ENCODE peak calls at places on chromosomes 4 and X, in ten cellular contexts. One of them, this sample, is unnamed.

GRCh38 chrX:129653985-129654651 is 638 bp downstream of the APLN start:
- DNase-seq in upper lobe of left lung: no peak
- DNase-seq in HL-60: peak
- DNase-seq in HCT116: no peak
- DNase-seq in sigmoid colon: no peak
- DNase-seq in Panc1: no peak
- DNase-seq in esophagus muscularis mucosa: peak
- DNase-seq in stomach: peak
- DNase-seq in suprapubic skin: no peak
- DNase-seq in breast epithelium: no peak
- DNase-seq in this sample: no peak

GRCh38 chrX:17967888-17968287 is 106.8 kb upstream of the RAI2 start:
- DNase-seq in HCT116: no peak
- DNase-seq in breast epithelium: no peak
- DNase-seq in HL-60: no peak
- DNase-seq in stomach: peak
- DNase-seq in suprapubic skin: no peak
- DNase-seq in esophagus muscularis mucosa: no peak
- DNase-seq in Panc1: no peak
- DNase-seq in upper lobe of left lung: peak
- DNase-seq in sigmoid colon: no peak
- DNase-seq in this sample: no peak

GRCh38 chrX:15292861-15293260 is 22.6 kb downstream of the ASB11 start:
- DNase-seq in HCT116: no peak
- DNase-seq in stomach: no peak
- DNase-seq in upper lobe of left lung: no peak
- DNase-seq in HL-60: no peak
- DNase-seq in esophagus muscularis mucosa: no peak
- DNase-seq in suprapubic skin: no peak
- DNase-seq in breast epithelium: no peak
- DNase-seq in Panc1: no peak
- DNase-seq in sigmoid colon: no peak
- DNase-seq in this sample: no peak

GRCh38 chrX:21373637-21374162 is 518 bp upstream of the CNKSR2 start:
- DNase-seq in HCT116: no peak
- DNase-seq in sigmoid colon: no peak
- DNase-seq in suprapubic skin: no peak
- DNase-seq in Panc1: no peak
- DNase-seq in upper lobe of left lung: no peak
- DNase-seq in breast epithelium: no peak
- DNase-seq in stomach: no peak
- DNase-seq in HL-60: no peak
- DNase-seq in esophagus muscularis mucosa: no peak
- DNase-seq in this sample: no peak

GRCh38 chr4:166989886-166990285 is 244.4 kb downstream of the SPOCK3 start:
- DNase-seq in breast epithelium: no peak
- DNase-seq in suprapubic skin: no peak
- DNase-seq in HL-60: no peak
- DNase-seq in HCT116: no peak
- DNase-seq in upper lobe of left lung: no peak
- DNase-seq in esophagus muscularis mucosa: no peak
- DNase-seq in Panc1: no peak
- DNase-seq in stomach: no peak
- DNase-seq in sigmoid colon: no peak
- DNase-seq in this sample: no peak

GRCh38 chr4:125316781-125317525 is 2.2 kb downstream of the FAT4 start:
- DNase-seq in Panc1: no peak
- DNase-seq in breast epithelium: no peak
- DNase-seq in suprapubic skin: peak
- DNase-seq in esophagus muscularis mucosa: no peak
- DNase-seq in stomach: peak
- DNase-seq in HCT116: no peak
- DNase-seq in upper lobe of left lung: no peak
- DNase-seq in HL-60: no peak
- DNase-seq in sigmoid colon: peak
- DNase-seq in this sample: peak

GRCh38 chr4:91826186-91826585 is 477.6 kb upstream of the GRID2 start:
- DNase-seq in Panc1: no peak
- DNase-seq in breast epithelium: no peak
- DNase-seq in suprapubic skin: no peak
- DNase-seq in HL-60: no peak
- DNase-seq in HCT116: no peak
- DNase-seq in stomach: no peak
- DNase-seq in upper lobe of left lung: no peak
- DNase-seq in esophagus muscularis mucosa: no peak
- DNase-seq in sigmoid colon: no peak
- DNase-seq in this sample: no peak

GRCh38 chr4:21973850-21974249 is 25.3 kb upstream of the KCNIP4 start:
- DNase-seq in breast epithelium: no peak
- DNase-seq in upper lobe of left lung: no peak
- DNase-seq in suprapubic skin: no peak
- DNase-seq in HCT116: no peak
- DNase-seq in stomach: no peak
- DNase-seq in HL-60: no peak
- DNase-seq in Panc1: no peak
- DNase-seq in esophagus muscularis mucosa: no peak
- DNase-seq in sigmoid colon: no peak
- DNase-seq in this sample: no peak

GRCh38 chrX:53280703-53281320 is 572 bp downstream of the IQSEC2 start:
- DNase-seq in esophagus muscularis mucosa: no peak
- DNase-seq in stomach: no peak
- DNase-seq in HL-60: no peak
- DNase-seq in breast epithelium: no peak
- DNase-seq in upper lobe of left lung: no peak
- DNase-seq in Panc1: no peak
- DNase-seq in suprapubic skin: no peak
- DNase-seq in sigmoid colon: peak
- DNase-seq in HCT116: no peak
- DNase-seq in this sample: no peak

GRCh38 chr4:133145241-133145640 is 3.9 kb upstream of the PCDH10 start:
- DNase-seq in HCT116: no peak
- DNase-seq in sigmoid colon: no peak
- DNase-seq in stomach: no peak
- DNase-seq in Panc1: no peak
- DNase-seq in esophagus muscularis mucosa: no peak
- DNase-seq in HL-60: no peak
- DNase-seq in suprapubic skin: no peak
- DNase-seq in breast epithelium: no peak
- DNase-seq in upper lobe of left lung: no peak
- DNase-seq in this sample: no peak

GRCh38 chr4:83369825-83370639 is 35.4 kb upstream of the HPSE start:
- DNase-seq in esophagus muscularis mucosa: no peak
- DNase-seq in sigmoid colon: no peak
- DNase-seq in stomach: no peak
- DNase-seq in HL-60: peak
- DNase-seq in upper lobe of left lung: no peak
- DNase-seq in suprapubic skin: no peak
- DNase-seq in breast epithelium: no peak
- DNase-seq in HCT116: no peak
- DNase-seq in Panc1: no peak
- DNase-seq in this sample: no peak

GRCh38 chrX:118978451-118978850 is 4.0 kb downstream of the LONRF3 start:
- DNase-seq in Panc1: no peak
- DNase-seq in breast epithelium: no peak
- DNase-seq in stomach: no peak
- DNase-seq in HL-60: peak
- DNase-seq in upper lobe of left lung: peak
- DNase-seq in esophagus muscularis mucosa: no peak
- DNase-seq in sigmoid colon: no peak
- DNase-seq in HCT116: no peak
- DNase-seq in suprapubic skin: no peak
- DNase-seq in this sample: no peak

GRCh38 chr4:155322782-155323181 is 54.0 kb downstream of the MAP9 start:
- DNase-seq in sigmoid colon: no peak
- DNase-seq in breast epithelium: no peak
- DNase-seq in stomach: no peak
- DNase-seq in upper lobe of left lung: no peak
- DNase-seq in Panc1: no peak
- DNase-seq in HCT116: no peak
- DNase-seq in HL-60: no peak
- DNase-seq in suprapubic skin: no peak
- DNase-seq in esophagus muscularis mucosa: no peak
- DNase-seq in this sample: no peak

GRCh38 chrX:23381688-23382087 is 47.0 kb downstream of the PTCHD1 start:
- DNase-seq in esophagus muscularis mucosa: no peak
- DNase-seq in sigmoid colon: no peak
- DNase-seq in HCT116: no peak
- DNase-seq in HL-60: no peak
- DNase-seq in stomach: no peak
- DNase-seq in upper lobe of left lung: no peak
- DNase-seq in suprapubic skin: no peak
- DNase-seq in breast epithelium: no peak
- DNase-seq in Panc1: no peak
- DNase-seq in this sample: no peak
- TF ChIP-seq POLR2AphosphoS5 in esophagus muscularis mucosa: no peak
- TF ChIP-seq POLR2AphosphoS5 in sigmoid colon: no peak
- TF ChIP-seq POLR2AphosphoS5 in HCT116: no peak
- TF ChIP-seq POLR2AphosphoS5 in HL-60: no peak
- TF ChIP-seq POLR2AphosphoS5 in stomach: no peak
- TF ChIP-seq POLR2AphosphoS5 in upper lobe of left lung: no peak
- TF ChIP-seq POLR2AphosphoS5 in suprapubic skin: no peak
- TF ChIP-seq POLR2AphosphoS5 in breast epithelium: no peak
- TF ChIP-seq POLR2AphosphoS5 in Panc1: no peak
- TF ChIP-seq POLR2AphosphoS5 in this sample: no peak

GRCh38 chrX:9880237-9880636 is 86.9 kb upstream of the CLDN34 start:
- DNase-seq in HL-60: no peak
- DNase-seq in breast epithelium: no peak
- DNase-seq in Panc1: no peak
- DNase-seq in stomach: no peak
- DNase-seq in suprapubic skin: no peak
- DNase-seq in upper lobe of left lung: no peak
- DNase-seq in sigmoid colon: no peak
- DNase-seq in esophagus muscularis mucosa: no peak
- DNase-seq in HCT116: no peak
- DNase-seq in this sample: no peak
- H3K4me3 ChIP-seq in HL-60: no peak
- H3K4me3 ChIP-seq in breast epithelium: no peak
- H3K4me3 ChIP-seq in Panc1: no peak
- H3K4me3 ChIP-seq in stomach: no peak
- H3K4me3 ChIP-seq in suprapubic skin: no peak
- H3K4me3 ChIP-seq in upper lobe of left lung: no peak
- H3K4me3 ChIP-seq in sigmoid colon: no peak
- H3K4me3 ChIP-seq in esophagus muscularis mucosa: no peak
- H3K4me3 ChIP-seq in HCT116: no peak
- H3K4me3 ChIP-seq in this sample: no peak

GRCh38 chr4:182143086-182143821 is 99.9 kb upstream of the TENM3 start:
- DNase-seq in stomach: no peak
- DNase-seq in HL-60: no peak
- DNase-seq in esophagus muscularis mucosa: no peak
- DNase-seq in breast epithelium: no peak
- DNase-seq in suprapubic skin: no peak
- DNase-seq in sigmoid colon: no peak
- DNase-seq in Panc1: no peak
- DNase-seq in HCT116: no peak
- DNase-seq in upper lobe of left lung: no peak
- DNase-seq in this sample: no peak

GRCh38 chr4:182144621-182145359 is 98.4 kb upstream of the TENM3 start:
- DNase-seq in upper lobe of left lung: no peak
- DNase-seq in Panc1: no peak
- DNase-seq in stomach: no peak
- DNase-seq in suprapubic skin: no peak
- DNase-seq in HL-60: no peak
- DNase-seq in esophagus muscularis mucosa: no peak
- DNase-seq in HCT116: no peak
- DNase-seq in breast epithelium: no peak
- DNase-seq in sigmoid colon: no peak
- DNase-seq in this sample: no peak

GRCh38 chr4:182145360-182145905 is 97.8 kb upstream of the TENM3 start:
- DNase-seq in Panc1: no peak
- DNase-seq in sigmoid colon: no peak
- DNase-seq in stomach: no peak
- DNase-seq in HCT116: no peak
- DNase-seq in upper lobe of left lung: no peak
- DNase-seq in esophagus muscularis mucosa: no peak
- DNase-seq in suprapubic skin: no peak
- DNase-seq in breast epithelium: no peak
- DNase-seq in HL-60: no peak
- DNase-seq in this sample: no peak

GRCh38 chr4:182142146-182143085 is 100.8 kb upstream of the TENM3 start:
- DNase-seq in suprapubic skin: no peak
- DNase-seq in stomach: no peak
- DNase-seq in HL-60: no peak
- DNase-seq in breast epithelium: no peak
- DNase-seq in upper lobe of left lung: no peak
- DNase-seq in HCT116: no peak
- DNase-seq in esophagus muscularis mucosa: no peak
- DNase-seq in sigmoid colon: no peak
- DNase-seq in Panc1: no peak
- DNase-seq in this sample: no peak

DNA sequence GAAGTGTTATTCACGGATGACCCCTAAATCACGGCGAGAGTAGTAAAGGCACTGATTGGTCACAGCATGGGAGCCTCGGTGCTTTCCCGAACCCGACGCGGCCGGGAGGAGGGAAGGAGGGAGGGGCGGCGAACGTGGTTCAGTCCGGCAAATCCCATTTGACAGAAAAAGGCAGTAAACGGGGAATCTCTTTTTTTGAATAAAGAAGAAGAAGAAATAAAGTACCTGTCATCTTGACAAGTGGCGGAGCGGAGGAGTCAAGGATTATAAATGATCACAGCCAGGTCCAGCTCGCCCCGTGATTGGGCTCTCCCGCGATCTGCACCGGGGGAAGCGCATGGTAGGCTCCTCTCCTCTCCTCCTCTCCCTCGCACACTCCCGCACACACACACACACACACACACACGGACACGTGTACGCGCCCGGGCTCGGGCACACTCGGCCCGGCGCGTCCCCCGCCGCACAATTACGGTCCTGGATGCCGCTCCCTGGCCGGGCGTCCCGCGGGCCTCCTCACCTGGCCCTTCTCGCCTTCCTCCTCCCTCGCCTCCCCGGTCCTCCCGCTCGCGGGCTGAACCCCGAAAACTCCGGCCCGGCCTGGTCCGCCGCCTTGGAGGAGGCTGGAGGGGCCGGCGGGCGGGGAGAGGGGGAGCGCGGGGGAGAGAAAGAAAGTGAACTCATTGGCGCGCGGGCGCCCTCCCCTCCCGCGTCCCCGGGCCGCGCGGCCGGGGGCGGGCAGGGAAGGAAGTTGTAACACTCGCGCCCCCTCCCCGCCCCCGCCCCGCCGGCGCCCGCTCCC is 99.2 kb upstream of the TENM3 start:
- DNase-seq in sigmoid colon: no peak
- DNase-seq in esophagus muscularis mucosa: no peak
- DNase-seq in HL-60: no peak
- DNase-seq in stomach: no peak
- DNase-seq in suprapubic skin: no peak
- DNase-seq in Panc1: no peak
- DNase-seq in upper lobe of left lung: no peak
- DNase-seq in HCT116: no peak
- DNase-seq in breast epithelium: no peak
- DNase-seq in this sample: no peak
- TF ChIP-seq POLR2AphosphoS5 in sigmoid colon: no peak
- TF ChIP-seq POLR2AphosphoS5 in esophagus muscularis mucosa: peak
- TF ChIP-seq POLR2AphosphoS5 in HL-60: no peak
- TF ChIP-seq POLR2AphosphoS5 in stomach: no peak
- TF ChIP-seq POLR2AphosphoS5 in suprapubic skin: no peak
- TF ChIP-seq POLR2AphosphoS5 in Panc1: no peak
- TF ChIP-seq POLR2AphosphoS5 in upper lobe of left lung: no peak
- TF ChIP-seq POLR2AphosphoS5 in HCT116: no peak
- TF ChIP-seq POLR2AphosphoS5 in breast epithelium: no peak
- TF ChIP-seq POLR2AphosphoS5 in this sample: peak

DNA sequence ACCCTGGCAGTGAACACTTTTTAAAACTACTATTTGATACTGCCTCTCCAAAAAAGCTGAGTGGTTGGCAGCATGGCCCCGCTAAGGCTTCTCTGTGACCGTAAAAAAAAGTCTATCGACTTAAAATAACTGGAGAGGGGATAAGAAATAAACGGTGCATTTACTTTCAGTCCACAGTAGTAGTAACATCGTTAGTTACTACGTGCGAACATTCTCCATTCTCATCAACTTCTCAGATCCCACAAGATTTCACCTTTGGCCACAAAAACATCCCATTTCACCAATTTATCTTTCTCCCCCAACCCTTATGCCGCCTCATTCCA is 524 bp upstream of the EXOSC9 start:
- DNase-seq in breast epithelium: no peak
- DNase-seq in esophagus muscularis mucosa: no peak
- DNase-seq in Panc1: no peak
- DNase-seq in HCT116: no peak
- DNase-seq in sigmoid colon: no peak
- DNase-seq in upper lobe of left lung: no peak
- DNase-seq in suprapubic skin: no peak
- DNase-seq in stomach: no peak
- DNase-seq in HL-60: no peak
- DNase-seq in this sample: no peak
- H3K4me3 ChIP-seq in breast epithelium: peak
- H3K4me3 ChIP-seq in esophagus muscularis mucosa: peak
- H3K4me3 ChIP-seq in Panc1: peak
- H3K4me3 ChIP-seq in HCT116: peak
- H3K4me3 ChIP-seq in sigmoid colon: peak
- H3K4me3 ChIP-seq in upper lobe of left lung: peak
- H3K4me3 ChIP-seq in suprapubic skin: peak
- H3K4me3 ChIP-seq in stomach: peak
- H3K4me3 ChIP-seq in HL-60: peak
- H3K4me3 ChIP-seq in this sample: peak